ENCODE peak calls at places on chromosomes 11 and 22, in five cellular contexts. X is hepatocyte, T is esophagus squamous epithelium, F is posterior vena cava, W is GM04504. J is an unnamed sample.

GRCh38 chr11:95074806-95075563 is 8.3 kb downstream of the SRSF8 start:
- DNase-seq in X (no peak), T (no peak), F (no peak), W (no peak), J (no peak)

GRCh38 chr11:110909331-110909730 is 197.1 kb upstream of the ARHGAP20 start:
- DNase-seq in X (no peak), T (no peak), F (no peak), W (no peak), J (no peak)

GRCh38 chr22:47623740-47624103 is 861.3 kb downstream of the TBC1D22A start:
- DNase-seq in X (no peak), T (no peak), F (no peak), W (no peak), J (no peak)

GRCh38 chr11:108960498-108960897 is 295.6 kb downstream of the DDX10 start:
- DNase-seq in X (no peak), T (no peak), F (no peak), W (no peak), J (no peak)

GRCh38 chr22:19741053-19741452 is 17.7 kb downstream of the GP1BB start:
- DNase-seq in X (no peak), T (no peak), F (no peak), W (no peak), J (no peak)

GRCh38 chr11:125141686-125142535 is 22.6 kb upstream of the PKNOX2 start:
- DNase-seq in X (peak), T (no peak), F (no peak), W (no peak), J (no peak)

GRCh38 chr22:43848366-43849171 is 13.7 kb downstream of the SULT4A1 start:
- DNase-seq in X (peak), T (no peak), F (peak), W (peak), J (no peak)

GRCh38 chr11:19084661-19085315 is 24.3 kb upstream of the MRGPRX2 start:
- DNase-seq in X (no peak), T (no peak), F (no peak), W (no peak), J (no peak)

GRCh38 chr11:72696866-72697428 is 22.7 kb upstream of the PDE2A start:
- DNase-seq in X (no peak), T (no peak), F (no peak), W (no peak), J (no peak)

GRCh38 chr22:35900483-35901168 is 128.0 kb downstream of the RBFOX2 start:
- DNase-seq in X (no peak), T (no peak), F (no peak), W (no peak), J (no peak)

GRCh38 chr22:42895087-42895486 is 38.0 kb upstream of the ARFGAP3 start:
- DNase-seq in X (no peak), T (no peak), F (no peak), W (no peak), J (no peak)

GRCh38 chr22:24189249-24190158 is 8.2 kb downstream of the SUSD2 start:
- DNase-seq in X (peak), T (no peak), F (peak), W (peak), J (no peak)

GRCh38 chr22:19713650-19714319 is 518 bp upstream of the SEPTIN5 start:
- DNase-seq in X (peak), T (no peak), F (no peak), W (no peak), J (no peak)

GRCh38 chr11:269146-269890 is 8.9 kb upstream of the NLRP6 start:
- DNase-seq in X (no peak), T (no peak), F (no peak), W (no peak), J (no peak)

GRCh38 chr11:80024119-80024518 is 583.3 kb upstream of the TENM4 start:
- DNase-seq in X (peak), T (no peak), F (no peak), W (no peak), J (no peak)

GRCh38 chr22:37419370-37419915 is 7.8 kb downstream of the ELFN2 start:
- DNase-seq in X (no peak), T (no peak), F (no peak), W (no peak), J (no peak)

GRCh38 chr11:123306531-123306930 is 111.5 kb upstream of the CLMP start:
- DNase-seq in X (no peak), T (no peak), F (no peak), W (no peak), J (no peak)

GRCh38 chr11:62461740-62462522 is 43.1 kb downstream of the SCGB1A1 start:
- DNase-seq in X (no peak), T (no peak), F (no peak), W (peak), J (no peak)

GRCh38 chr22:31915499-31916065 is 28.8 kb upstream of the YWHAH start:
- DNase-seq in X (no peak), T (no peak), F (no peak), W (no peak), J (no peak)

GRCh38 chr11:44625759-44626523 is 60.5 kb downstream of the CD82 start:
- DNase-seq in X (peak), T (no peak), F (peak), W (no peak), J (no peak)

GRCh38 chr11:40130427-40130826 is 1329.0 kb downstream of the LRRC4C start:
- DNase-seq in X (peak), T (no peak), F (no peak), W (no peak), J (no peak)

GRCh38 chr11:64450168-64450560 is 91.2 kb downstream of the RPS6KA4 start:
- DNase-seq in X (no peak), T (no peak), F (peak), W (no peak), J (no peak)

GRCh38 chr22:43516386-43516785 is 104.6 kb downstream of the MPPED1 start:
- DNase-seq in X (no peak), T (no peak), F (no peak), W (no peak), J (no peak)

GRCh38 chr22:35986085-35986484 is 42.5 kb downstream of the RBFOX2 start:
- DNase-seq in X (no peak), T (no peak), F (no peak), W (no peak), J (no peak)

GRCh38 chr11:128579790-128580504 is 7.4 kb downstream of the ETS1 start:
- DNase-seq in X (no peak), T (no peak), F (no peak), W (no peak), J (no peak)

GRCh38 chr22:49517211-49517610 is 310.5 kb downstream of the BRD1 start:
- DNase-seq in X (no peak), T (no peak), F (no peak), W (no peak), J (no peak)